ENCODE peak calls at places on chromosomes 3 and 15, in four cellular contexts. One of them, this sample, is unnamed. For H3K4me1 and H3K27me3, the result is how much of the 10 kb centered on the place peaks cover.

GRCh38 chr15:97968380-97968779 is 7.9 kb downstream of the ARRDC4 start:
- DNase-seq in Panc1: no peak
- DNase-seq in fibroblast of lung: peak
- DNase-seq in tibial nerve: no peak
- DNase-seq in this sample: no peak

GRCh38 chr3:137583256-137583655 is 180.9 kb upstream of the SOX14 start:
- DNase-seq in Panc1: no peak
- DNase-seq in fibroblast of lung: no peak
- DNase-seq in tibial nerve: no peak
- DNase-seq in this sample: no peak

GRCh38 chr3:85360742-85361387 is 402.1 kb downstream of the CADM2 start:
- DNase-seq in Panc1: peak
- DNase-seq in fibroblast of lung: peak
- DNase-seq in tibial nerve: peak
- DNase-seq in this sample: peak

GRCh38 chr3:83500422-83500821 is 1458.4 kb upstream of the CADM2 start:
- DNase-seq in Panc1: no peak
- DNase-seq in fibroblast of lung: no peak
- DNase-seq in tibial nerve: no peak
- DNase-seq in this sample: no peak

GRCh38 chr15:77457619-77458265 is 37.1 kb downstream of the HMG20A start:
- DNase-seq in Panc1: no peak
- DNase-seq in fibroblast of lung: peak
- DNase-seq in tibial nerve: no peak
- DNase-seq in this sample: no peak

GRCh38 chr15:40928975-40929729 is at the start of gene DLL4:
- DNase-seq in Panc1: no peak
- DNase-seq in fibroblast of lung: peak
- DNase-seq in tibial nerve: peak
- DNase-seq in this sample: peak

GRCh38 chr3:170703121-170703588 is 117.3 kb upstream of the SLC7A14 start:
- DNase-seq in Panc1: no peak
- DNase-seq in fibroblast of lung: peak
- DNase-seq in tibial nerve: no peak
- DNase-seq in this sample: no peak

GRCh38 chr15:68586274-68586961 is 7.6 kb downstream of the CORO2B start:
- DNase-seq in Panc1: peak
- DNase-seq in fibroblast of lung: peak
- DNase-seq in tibial nerve: no peak
- DNase-seq in this sample: no peak

GRCh38 chr3:52140792-52141191 is 13.4 kb downstream of the POC1A start:
- DNase-seq in Panc1: no peak
- DNase-seq in fibroblast of lung: no peak
- DNase-seq in tibial nerve: no peak
- DNase-seq in this sample: no peak

GRCh38 chr3:59313365-59313764 is 263.5 kb upstream of the CFAP20DC start:
- DNase-seq in Panc1: peak
- DNase-seq in fibroblast of lung: peak
- DNase-seq in tibial nerve: peak
- DNase-seq in this sample: peak

GRCh38 chr3:66997560-66998074 is 490 bp upstream of the KBTBD8 start:
- DNase-seq in Panc1: no peak
- DNase-seq in fibroblast of lung: no peak
- DNase-seq in tibial nerve: no peak
- DNase-seq in this sample: peak

GRCh38 chr3:29065211-29065785 is 215.6 kb upstream of the RBMS3 start:
- DNase-seq in Panc1: no peak
- DNase-seq in fibroblast of lung: peak
- DNase-seq in tibial nerve: peak
- DNase-seq in this sample: peak

GRCh38 chr3:43686700-43687498 is 3.8 kb upstream of the ABHD5 start:
- DNase-seq in Panc1: no peak
- DNase-seq in fibroblast of lung: no peak
- DNase-seq in tibial nerve: no peak
- DNase-seq in this sample: no peak

GRCh38 chr15:75782926-75783325 is 60.3 kb upstream of the UBE2Q2 start:
- DNase-seq in Panc1: no peak
- DNase-seq in fibroblast of lung: no peak
- DNase-seq in tibial nerve: no peak
- DNase-seq in this sample: no peak

GRCh38 chr15:52749250-52749649 is 40.9 kb downstream of the ONECUT1 start:
- DNase-seq in Panc1: no peak
- DNase-seq in fibroblast of lung: no peak
- DNase-seq in tibial nerve: no peak
- DNase-seq in this sample: no peak

GRCh38 chr3:168813261-168813660 is 717.5 kb upstream of the GOLIM4 start:
- DNase-seq in Panc1: no peak
- DNase-seq in fibroblast of lung: no peak
- DNase-seq in tibial nerve: no peak
- DNase-seq in this sample: no peak

GRCh38 chr3:193946945-193947344 is 189.0 kb upstream of the HES1 start:
- DNase-seq in Panc1: no peak
- DNase-seq in fibroblast of lung: no peak
- DNase-seq in tibial nerve: no peak
- DNase-seq in this sample: no peak

GRCh38 chr3:105770410-105770809 is 98.4 kb downstream of the CBLB start:
- DNase-seq in Panc1: no peak
- DNase-seq in fibroblast of lung: no peak
- DNase-seq in tibial nerve: no peak
- DNase-seq in this sample: no peak

GRCh38 chr15:93035953-93036810 is 52.8 kb downstream of the RGMA start:
- DNase-seq in Panc1: no peak
- DNase-seq in fibroblast of lung: peak
- DNase-seq in tibial nerve: peak
- DNase-seq in this sample: peak

GRCh38 chr15:50707878-50708427 is 21.4 kb upstream of the TRPM7 start:
- DNase-seq in Panc1: no peak
- DNase-seq in fibroblast of lung: no peak
- DNase-seq in tibial nerve: no peak
- DNase-seq in this sample: no peak

GRCh38 chr3:10798600-10799367 is 17.2 kb upstream of the SLC6A11 start:
- DNase-seq in Panc1: no peak
- DNase-seq in fibroblast of lung: no peak
- DNase-seq in tibial nerve: no peak
- DNase-seq in this sample: no peak

GRCh38 chr3:177483182-177483967 is 286.1 kb upstream of the TBL1XR1 start:
- DNase-seq in Panc1: no peak
- DNase-seq in fibroblast of lung: no peak
- DNase-seq in tibial nerve: no peak
- DNase-seq in this sample: no peak

GRCh38 chr3:59820352-59820934 is 770.6 kb upstream of the CFAP20DC start:
- DNase-seq in Panc1: no peak
- DNase-seq in fibroblast of lung: peak
- DNase-seq in tibial nerve: no peak
- DNase-seq in this sample: no peak

GRCh38 chr15:49421991-49422390 is 1.1 kb upstream of the FGF7 start:
- DNase-seq in Panc1: no peak
- DNase-seq in fibroblast of lung: peak
- DNase-seq in tibial nerve: peak
- DNase-seq in this sample: peak

GRCh38 chr3:129314757-129315385 is 36.2 kb downstream of the HMCES start:
- DNase-seq in Panc1: no peak
- DNase-seq in fibroblast of lung: peak
- DNase-seq in tibial nerve: peak
- DNase-seq in this sample: peak

GRCh38 chr3:179181021-179181472 is 32.9 kb downstream of the PIK3CA start:
- DNase-seq in Panc1: no peak
- DNase-seq in fibroblast of lung: peak
- DNase-seq in tibial nerve: no peak
- DNase-seq in this sample: no peak

GRCh38 chr15:45647828-45648227 is 13.0 kb downstream of the SQOR start:
- DNase-seq in Panc1: no peak
- DNase-seq in fibroblast of lung: no peak
- DNase-seq in tibial nerve: no peak
- DNase-seq in this sample: no peak

GRCh38 chr15:45644437-45644836 is 9.6 kb downstream of the SQOR start:
- DNase-seq in Panc1: no peak
- DNase-seq in fibroblast of lung: no peak
- DNase-seq in tibial nerve: no peak
- DNase-seq in this sample: no peak

GRCh38 chr15:45642203-45642932 is 7.5 kb downstream of the SQOR start:
- DNase-seq in Panc1: no peak
- DNase-seq in fibroblast of lung: peak
- DNase-seq in tibial nerve: peak
- DNase-seq in this sample: peak

GRCh38 chr15:45646220-45646619 is 11.4 kb downstream of the SQOR start:
- DNase-seq in Panc1: no peak
- DNase-seq in fibroblast of lung: no peak
- DNase-seq in tibial nerve: no peak
- DNase-seq in this sample: no peak

DNA sequence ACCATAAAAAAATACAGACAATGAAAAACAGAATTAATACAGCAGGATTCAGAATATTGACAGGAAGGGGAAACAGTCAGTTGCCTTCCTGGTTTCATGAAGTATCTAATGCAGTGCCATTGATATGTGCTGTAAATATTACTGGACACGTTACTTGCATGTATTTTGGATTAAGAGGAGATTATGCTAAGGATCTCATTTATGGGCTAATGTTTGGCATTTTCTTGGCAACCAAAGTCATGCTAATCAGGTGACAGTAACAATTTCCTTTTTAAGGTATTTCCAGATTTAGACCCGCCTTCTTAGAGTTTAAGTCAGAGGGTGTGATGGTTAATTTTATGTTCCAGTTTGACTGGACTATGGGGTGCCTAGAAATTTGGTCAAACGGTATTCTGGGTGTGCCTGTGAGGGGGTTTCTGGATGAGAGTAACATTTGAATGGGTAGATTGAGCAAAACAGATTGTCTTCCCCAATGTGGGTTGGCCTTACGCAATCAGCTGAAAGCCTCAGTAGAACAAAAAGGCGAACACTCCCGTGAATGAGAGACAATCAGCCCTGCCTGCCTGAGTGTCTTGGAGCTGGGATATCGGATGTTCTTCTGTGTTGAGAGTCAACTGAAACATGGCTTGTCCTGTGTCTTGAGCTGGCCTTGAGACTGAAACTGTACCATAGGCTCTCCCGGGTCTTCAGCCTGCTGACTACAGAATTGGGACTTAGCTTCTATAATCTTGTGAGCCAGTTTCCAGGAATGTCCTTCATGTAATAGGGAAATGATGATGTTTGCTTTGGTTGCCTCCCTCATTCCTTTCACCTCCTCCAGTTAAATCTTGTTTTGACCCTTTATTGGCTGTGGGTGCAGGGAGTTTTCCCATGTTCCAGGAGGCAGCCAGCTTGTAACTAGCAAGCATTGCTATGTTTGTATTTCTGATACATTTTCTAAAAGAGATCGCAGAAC is 10.5 kb downstream of the SQOR start:
- DNase-seq in Panc1: no peak
- DNase-seq in fibroblast of lung: peak
- DNase-seq in tibial nerve: peak
- DNase-seq in this sample: no peak
- H3K4me1 ChIP-seq in Panc1: half or more
- H3K4me1 ChIP-seq in fibroblast of lung: under half
- H3K4me1 ChIP-seq in tibial nerve: under half
- H3K4me1 ChIP-seq in this sample: half or more

GRCh38 chr15:66820474-66821258 is 118.6 kb downstream of the SMAD6 start:
- DNase-seq in Panc1: no peak
- DNase-seq in fibroblast of lung: no peak
- DNase-seq in tibial nerve: no peak
- DNase-seq in this sample: no peak

GRCh38 chr15:66819084-66819483 is 117.0 kb downstream of the SMAD6 start:
- DNase-seq in Panc1: no peak
- DNase-seq in fibroblast of lung: no peak
- DNase-seq in tibial nerve: no peak
- DNase-seq in this sample: no peak

GRCh38 chr15:66822576-66822975 is 120.5 kb downstream of the SMAD6 start:
- DNase-seq in Panc1: no peak
- DNase-seq in fibroblast of lung: no peak
- DNase-seq in tibial nerve: no peak
- DNase-seq in this sample: no peak

GRCh38 chr15:66822106-66822505 is 120.1 kb downstream of the SMAD6 start:
- DNase-seq in Panc1: no peak
- DNase-seq in fibroblast of lung: no peak
- DNase-seq in tibial nerve: no peak
- DNase-seq in this sample: no peak

GRCh38 chr15:66821307-66821706 is 119.3 kb downstream of the SMAD6 start:
- DNase-seq in Panc1: no peak
- DNase-seq in fibroblast of lung: no peak
- DNase-seq in tibial nerve: no peak
- DNase-seq in this sample: no peak
- H3K27me3 ChIP-seq in Panc1: under half
- H3K27me3 ChIP-seq in fibroblast of lung: under half
- H3K27me3 ChIP-seq in tibial nerve: under half
- H3K27me3 ChIP-seq in this sample: under half

DNA sequence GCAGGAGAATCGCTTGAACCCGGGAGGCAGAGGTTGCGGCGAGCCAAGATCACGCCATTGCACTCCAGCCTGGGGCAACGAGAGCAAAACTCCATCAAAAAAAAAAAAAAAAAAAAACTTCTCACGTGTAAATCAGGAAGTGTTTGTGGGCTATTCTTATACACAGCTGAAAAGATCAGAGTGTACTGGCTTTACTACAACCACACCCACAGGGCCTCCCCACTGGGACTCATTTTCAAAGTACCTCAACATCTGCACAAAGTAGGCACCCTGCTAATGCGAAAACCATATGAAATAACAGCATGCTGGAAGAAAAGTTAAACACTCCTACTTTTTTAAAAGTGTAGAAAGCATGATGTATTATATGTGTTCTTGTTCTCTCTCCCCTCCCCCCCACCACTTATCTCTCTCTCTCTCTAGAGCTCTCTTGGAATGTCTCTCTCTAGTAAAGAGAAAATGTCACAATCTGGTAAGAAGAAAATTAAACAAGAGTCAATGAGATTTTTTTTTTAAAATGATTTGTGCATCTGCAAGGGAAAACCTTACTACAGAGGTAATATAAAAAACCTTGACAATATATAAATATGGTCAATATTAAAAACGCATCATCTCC is 11.1 kb downstream of the UACA start:
- DNase-seq in Panc1: no peak
- DNase-seq in fibroblast of lung: peak
- DNase-seq in tibial nerve: peak
- DNase-seq in this sample: peak
- H3K4me3 ChIP-seq in Panc1: no peak
- H3K4me3 ChIP-seq in fibroblast of lung: no peak
- H3K4me3 ChIP-seq in tibial nerve: no peak
- H3K4me3 ChIP-seq in this sample: no peak

DNA sequence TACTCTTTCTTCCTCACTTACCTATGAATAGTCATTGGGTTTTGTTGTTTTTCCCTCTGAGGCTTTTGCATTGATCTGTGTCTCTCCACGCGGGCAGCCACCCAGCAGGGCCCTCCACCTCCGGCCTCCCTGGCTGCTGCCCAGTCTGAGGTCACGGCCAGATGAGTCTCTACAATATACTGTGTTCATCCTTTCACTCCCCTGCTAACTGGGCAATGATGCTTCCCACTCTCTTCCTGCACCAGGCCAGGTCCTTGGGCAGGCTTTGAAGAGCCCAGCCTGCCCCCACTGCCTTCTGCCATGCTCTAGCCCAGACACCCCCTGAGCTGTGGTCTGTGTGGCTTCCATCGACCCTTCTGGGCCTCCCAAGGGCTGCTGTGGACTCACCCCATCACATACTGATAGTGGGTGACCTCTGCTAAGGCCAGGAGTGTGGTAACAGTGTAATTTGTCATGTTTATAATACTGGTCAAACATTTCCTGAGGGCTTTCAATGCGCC is 18.0 kb downstream of the PDIA5 start:
- DNase-seq in Panc1: no peak
- DNase-seq in fibroblast of lung: no peak
- DNase-seq in tibial nerve: no peak
- DNase-seq in this sample: no peak
- H3K4me1 ChIP-seq in Panc1: half or more
- H3K4me1 ChIP-seq in fibroblast of lung: under half
- H3K4me1 ChIP-seq in tibial nerve: under half
- H3K4me1 ChIP-seq in this sample: under half

GRCh38 chr3:50512131-50512530 is 8.7 kb upstream of the CACNA2D2 start:
- DNase-seq in Panc1: no peak
- DNase-seq in fibroblast of lung: no peak
- DNase-seq in tibial nerve: no peak
- DNase-seq in this sample: no peak
- H3K27me3 ChIP-seq in Panc1: under half
- H3K27me3 ChIP-seq in fibroblast of lung: under half
- H3K27me3 ChIP-seq in tibial nerve: under half
- H3K27me3 ChIP-seq in this sample: under half

This sample was measured in psoas muscle.